ENCODE peak calls at places on chromosomes 11 and 22, in seven cellular contexts. One of them, this sample, is unnamed.

GRCh38 chr11:119179983-119180382 is 5.3 kb upstream of the NHERF4 start:
- DNase-seq in GM13977: no peak
- DNase-seq in gastrocnemius medialis: no peak
- DNase-seq in hippocampal formation: no peak
- DNase-seq in caudate nucleus: no peak
- DNase-seq in HAP-1: no peak
- DNase-seq in BE2C: peak
- DNase-seq in this sample: no peak

GRCh38 chr11:103714246-103714645 is 322.2 kb upstream of the DDI1 start:
- DNase-seq in GM13977: no peak
- DNase-seq in gastrocnemius medialis: no peak
- DNase-seq in hippocampal formation: no peak
- DNase-seq in caudate nucleus: no peak
- DNase-seq in HAP-1: no peak
- DNase-seq in BE2C: no peak
- DNase-seq in this sample: peak

GRCh38 chr11:69003866-69004311 is 9.2 kb downstream of the MRGPRF start:
- DNase-seq in GM13977: no peak
- DNase-seq in gastrocnemius medialis: no peak
- DNase-seq in hippocampal formation: no peak
- DNase-seq in caudate nucleus: no peak
- DNase-seq in HAP-1: no peak
- DNase-seq in BE2C: no peak
- DNase-seq in this sample: no peak

GRCh38 chr11:490186-490929 is 16.7 kb downstream of the RNH1 start:
- DNase-seq in GM13977: no peak
- DNase-seq in gastrocnemius medialis: no peak
- DNase-seq in hippocampal formation: no peak
- DNase-seq in caudate nucleus: no peak
- DNase-seq in HAP-1: no peak
- DNase-seq in BE2C: no peak
- DNase-seq in this sample: no peak

GRCh38 chr22:36386900-36387663 is 685 bp downstream of the MYH9 start:
- DNase-seq in GM13977: peak
- DNase-seq in gastrocnemius medialis: no peak
- DNase-seq in hippocampal formation: no peak
- DNase-seq in caudate nucleus: no peak
- DNase-seq in HAP-1: peak
- DNase-seq in BE2C: peak
- DNase-seq in this sample: no peak

GRCh38 chr11:14386081-14386480 is 27.1 kb upstream of the RRAS2 start:
- DNase-seq in GM13977: no peak
- DNase-seq in gastrocnemius medialis: no peak
- DNase-seq in hippocampal formation: no peak
- DNase-seq in caudate nucleus: no peak
- DNase-seq in HAP-1: peak
- DNase-seq in BE2C: no peak
- DNase-seq in this sample: no peak

GRCh38 chr11:119700536-119701346 is 28.3 kb downstream of the NECTIN1 start:
- DNase-seq in GM13977: no peak
- DNase-seq in gastrocnemius medialis: no peak
- DNase-seq in hippocampal formation: no peak
- DNase-seq in caudate nucleus: no peak
- DNase-seq in HAP-1: no peak
- DNase-seq in BE2C: no peak
- DNase-seq in this sample: no peak

GRCh38 chr11:46357483-46357936 is 10.2 kb downstream of the DGKZ start:
- DNase-seq in GM13977: no peak
- DNase-seq in gastrocnemius medialis: no peak
- DNase-seq in hippocampal formation: no peak
- DNase-seq in caudate nucleus: no peak
- DNase-seq in HAP-1: no peak
- DNase-seq in BE2C: no peak
- DNase-seq in this sample: no peak

GRCh38 chr11:63537293-63538101 is 889 bp downstream of the PLAAT4 start:
- DNase-seq in GM13977: no peak
- DNase-seq in gastrocnemius medialis: peak
- DNase-seq in hippocampal formation: peak
- DNase-seq in caudate nucleus: peak
- DNase-seq in HAP-1: no peak
- DNase-seq in BE2C: no peak
- DNase-seq in this sample: peak

GRCh38 chr11:48011125-48012050 is 31.0 kb downstream of the PTPRJ start:
- DNase-seq in GM13977: no peak
- DNase-seq in gastrocnemius medialis: no peak
- DNase-seq in hippocampal formation: no peak
- DNase-seq in caudate nucleus: no peak
- DNase-seq in HAP-1: no peak
- DNase-seq in BE2C: no peak
- DNase-seq in this sample: no peak

GRCh38 chr11:128731041-128731663 is 37.3 kb downstream of the FLI1 start:
- DNase-seq in GM13977: no peak
- DNase-seq in gastrocnemius medialis: no peak
- DNase-seq in hippocampal formation: no peak
- DNase-seq in caudate nucleus: no peak
- DNase-seq in HAP-1: no peak
- DNase-seq in BE2C: no peak
- DNase-seq in this sample: no peak

GRCh38 chr11:117545706-117546105 is 218.1 kb downstream of the CEP164 start:
- DNase-seq in GM13977: no peak
- DNase-seq in gastrocnemius medialis: no peak
- DNase-seq in hippocampal formation: no peak
- DNase-seq in caudate nucleus: no peak
- DNase-seq in HAP-1: no peak
- DNase-seq in BE2C: no peak
- DNase-seq in this sample: no peak

GRCh38 chr11:38460901-38461300 is 1862.9 kb upstream of the RAG2 start:
- DNase-seq in GM13977: no peak
- DNase-seq in gastrocnemius medialis: no peak
- DNase-seq in hippocampal formation: no peak
- DNase-seq in caudate nucleus: no peak
- DNase-seq in HAP-1: peak
- DNase-seq in BE2C: peak
- DNase-seq in this sample: peak

GRCh38 chr11:57094206-57094940 is 87.4 kb upstream of the LRRC55 start:
- DNase-seq in GM13977: no peak
- DNase-seq in gastrocnemius medialis: no peak
- DNase-seq in hippocampal formation: no peak
- DNase-seq in caudate nucleus: no peak
- DNase-seq in HAP-1: no peak
- DNase-seq in BE2C: no peak
- DNase-seq in this sample: no peak

GRCh38 chr11:7569044-7569443 is 55.2 kb downstream of the PPFIBP2 start:
- DNase-seq in GM13977: no peak
- DNase-seq in gastrocnemius medialis: no peak
- DNase-seq in hippocampal formation: no peak
- DNase-seq in caudate nucleus: no peak
- DNase-seq in HAP-1: no peak
- DNase-seq in BE2C: no peak
- DNase-seq in this sample: no peak

GRCh38 chr11:61141601-61142028 is 19.6 kb downstream of the VPS37C start:
- DNase-seq in GM13977: no peak
- DNase-seq in gastrocnemius medialis: no peak
- DNase-seq in hippocampal formation: no peak
- DNase-seq in caudate nucleus: no peak
- DNase-seq in HAP-1: no peak
- DNase-seq in BE2C: peak
- DNase-seq in this sample: no peak

GRCh38 chr22:35641494-35642120 is 6.6 kb upstream of the APOL6 start:
- DNase-seq in GM13977: no peak
- DNase-seq in gastrocnemius medialis: no peak
- DNase-seq in hippocampal formation: no peak
- DNase-seq in caudate nucleus: no peak
- DNase-seq in HAP-1: no peak
- DNase-seq in BE2C: no peak
- DNase-seq in this sample: no peak

GRCh38 chr22:36568846-36569245 is 39.9 kb upstream of the EIF3D start:
- DNase-seq in GM13977: no peak
- DNase-seq in gastrocnemius medialis: no peak
- DNase-seq in hippocampal formation: no peak
- DNase-seq in caudate nucleus: no peak
- DNase-seq in HAP-1: no peak
- DNase-seq in BE2C: no peak
- DNase-seq in this sample: no peak

GRCh38 chr11:75474878-75475766 is 42.1 kb upstream of the KLHL35 start:
- DNase-seq in GM13977: peak
- DNase-seq in gastrocnemius medialis: no peak
- DNase-seq in hippocampal formation: no peak
- DNase-seq in caudate nucleus: peak
- DNase-seq in HAP-1: peak
- DNase-seq in BE2C: peak
- DNase-seq in this sample: peak

GRCh38 chr11:3687399-3687798 is 16.2 kb upstream of the CHRNA10 start:
- DNase-seq in GM13977: no peak
- DNase-seq in gastrocnemius medialis: no peak
- DNase-seq in hippocampal formation: no peak
- DNase-seq in caudate nucleus: no peak
- DNase-seq in HAP-1: no peak
- DNase-seq in BE2C: no peak
- DNase-seq in this sample: no peak

GRCh38 chr11:72229925-72230763 is 5.6 kb downstream of the INPPL1 start:
- DNase-seq in GM13977: peak
- DNase-seq in gastrocnemius medialis: no peak
- DNase-seq in hippocampal formation: no peak
- DNase-seq in caudate nucleus: no peak
- DNase-seq in HAP-1: no peak
- DNase-seq in BE2C: no peak
- DNase-seq in this sample: no peak